ENCODE peak calls at places on chromosomes 6 and 20, in ten cellular contexts. V is IMR-90, L is K562, H is stomach, E is HCT116, T is tibial nerve, K is transverse colon, X is A549, U is thyroid gland, R is upper lobe of left lung. G is an unnamed sample.

GRCh38 chr20:62122659-62123449 is 579 bp downstream of the LSM14B start:
- DNase-seq in E (no peak), U (peak; percentile 71), H (peak; percentile 63), X (no peak), R (peak; percentile 66), T (no peak), V (no peak), L (peak; percentile 44), K (peak; percentile 64), G (no peak)

GRCh38 chr6:154367839-154368695 is 11.5 kb upstream of the IPCEF1 start:
- DNase-seq in L (no peak), E (no peak), H (no peak), U (no peak), T (no peak), X (no peak), K (no peak), R (no peak), V (no peak), G (no peak)

GRCh38 chr6:150624199-150624598 is 24.5 kb downstream of the PLEKHG1 start:
- DNase-seq in H (no peak), R (no peak), E (no peak), X (no peak), L (no peak), U (no peak), T (no peak), K (no peak), V (no peak), G (no peak)

GRCh38 chr6:166307981-166308768 is at the start of gene PRR18:
- DNase-seq in R (no peak), L (no peak), U (peak; percentile 33), X (no peak), E (no peak), T (no peak), K (no peak), V (no peak), H (no peak), G (no peak)

GRCh38 chr6:13689511-13690256 is 22.0 kb downstream of the RANBP9 start:
- DNase-seq in L (no peak), V (no peak), H (no peak), X (no peak), E (no peak), K (no peak), R (no peak), U (no peak), T (no peak), G (no peak)

GRCh38 chr6:15346315-15346714 is 100.4 kb downstream of the JARID2 start:
- DNase-seq in H (no peak), V (no peak), X (no peak), E (no peak), K (no peak), L (no peak), U (no peak), T (no peak), R (no peak), G (no peak)

GRCh38 chr20:20461526-20461925 is 93.6 kb downstream of the INSM1 start:
- DNase-seq in R (no peak), V (no peak), K (no peak), E (no peak), L (no peak), T (no peak), H (no peak), U (no peak), X (no peak), G (no peak)

GRCh38 chr6:142421285-142422202 is 119.7 kb downstream of the ADGRG6 start:
- DNase-seq in L (no peak), X (no peak), R (no peak), K (no peak), E (no peak), H (no peak), U (no peak), T (no peak), V (peak; percentile 47), G (no peak)

GRCh38 chr6:14476793-14477531 is 359.4 kb downstream of the CD83 start:
- DNase-seq in H (peak; percentile 51), K (peak; percentile 74), X (peak; percentile 78), E (no peak), T (peak; percentile 34), V (peak; percentile 100), U (peak; percentile 17), R (no peak), L (peak; percentile 97), G (no peak)

GRCh38 chr6:93801101-93801847 is 381.9 kb upstream of the EPHA7 start:
- DNase-seq in R (no peak), T (no peak), L (no peak), H (no peak), U (no peak), E (no peak), K (no peak), V (no peak), X (no peak), G (no peak)

GRCh38 chr20:6501061-6501460 is 266.4 kb upstream of the BMP2 start:
- DNase-seq in K (no peak), U (no peak), L (no peak), X (no peak), V (peak; percentile 86), R (no peak), H (no peak), E (no peak), T (no peak), G (no peak)

GRCh38 chr20:57258055-57258454 is 8.4 kb downstream of the BMP7 start:
- DNase-seq in R (no peak), T (no peak), X (no peak), U (no peak), L (no peak), V (no peak), E (no peak), K (no peak), H (no peak), G (no peak)

GRCh38 chr6:26204332-26205160 is 117.3 kb downstream of the HFE start:
- DNase-seq in T (peak; percentile 81), H (peak; percentile 91), X (peak; percentile 92), E (peak; percentile 98), L (peak; percentile 99), R (peak; percentile 95), V (peak; percentile 99), K (peak; percentile 95), U (peak; percentile 96), G (peak; percentile 75)

GRCh38 chr20:46767127-46767761 is 57.8 kb downstream of the SLC2A10 start:
- DNase-seq in X (peak; percentile 65), V (peak; percentile 36), R (no peak), E (peak; percentile 46), K (peak; percentile 51), T (no peak), L (peak; percentile 56), U (peak; percentile 29), H (peak; percentile 50), G (no peak)

GRCh38 chr6:142318714-142319113 is 16.9 kb downstream of the ADGRG6 start:
- DNase-seq in K (no peak), R (no peak), U (no peak), T (no peak), X (no peak), H (no peak), E (no peak), V (no peak), L (no peak), G (no peak)

GRCh38 chr6:154179443-154179842 is 140.4 kb downstream of the OPRM1 start:
- DNase-seq in K (no peak), R (no peak), L (no peak), U (no peak), H (no peak), X (no peak), V (no peak), E (no peak), T (no peak), G (no peak)

DNA sequence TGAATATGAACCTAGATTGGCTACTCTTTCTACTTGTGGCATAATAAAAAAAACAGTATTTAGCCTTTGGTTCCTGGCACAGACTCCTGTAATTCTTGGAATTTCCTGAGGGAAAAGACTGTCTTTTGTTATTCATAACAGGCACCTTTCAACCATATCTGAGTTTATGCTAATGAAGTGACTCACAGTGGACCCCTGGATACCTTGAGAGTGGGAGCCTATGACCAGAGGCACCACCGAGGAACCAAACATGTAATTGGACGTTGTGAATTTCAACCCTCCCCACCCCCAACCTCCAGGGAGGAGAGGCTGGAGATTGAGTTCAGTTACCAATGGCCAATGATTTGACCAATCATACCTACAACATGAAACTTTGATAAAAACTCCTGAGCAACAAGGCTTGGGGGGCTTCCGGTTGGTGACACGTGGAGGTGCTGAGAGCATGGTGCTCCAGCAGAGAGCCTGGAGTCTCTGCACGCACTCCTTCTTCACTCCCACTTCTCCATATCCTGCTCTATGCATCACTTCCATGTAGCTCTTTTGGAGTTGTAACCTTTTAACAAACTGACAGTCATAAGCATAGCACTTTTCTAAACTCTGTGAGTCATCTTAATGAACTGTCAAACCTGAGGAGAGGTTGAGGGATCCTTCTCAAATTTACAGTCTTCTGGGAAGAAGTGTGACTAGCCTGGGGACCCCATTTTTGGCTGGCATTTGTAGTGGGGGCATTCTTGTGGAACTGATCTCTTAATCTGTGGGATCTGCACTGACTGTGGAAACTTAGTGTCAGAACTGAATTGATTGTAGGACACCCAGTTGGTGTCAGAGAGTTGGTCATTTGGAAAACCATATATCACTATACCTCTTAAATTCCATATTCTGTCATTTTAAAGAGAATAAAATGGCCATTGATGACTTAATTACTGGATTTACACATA is 48.6 kb downstream of the LAMA4 start:
- DNase-seq in U (no peak), K (no peak), T (no peak), H (no peak), X (no peak), L (no peak), V (peak; percentile 45), E (no peak), R (no peak), G (no peak)
- H3K4me3 ChIP-seq in U (no peak overlapping the region), K (no peak overlapping the region), T (no peak overlapping the region), H (no peak overlapping the region), X (no peak overlapping the region), L (no peak overlapping the region), V (no peak overlapping the region), E (no peak overlapping the region), R (no peak overlapping the region), G (no peak overlapping the region)

GRCh38 chr6:161162722-161163121 is 111.1 kb downstream of the AGPAT4 start:
- DNase-seq in V (no peak), E (no peak), L (no peak), H (no peak), U (peak; percentile 49), T (no peak), X (no peak), K (no peak), R (no peak), G (no peak)
- TF ChIP-seq POLR2A in V (no peak), E (no peak), L (no peak), H (no peak), U (no peak), T (no peak), X (no peak), K (no peak), R (no peak), G (no peak)

DNA sequence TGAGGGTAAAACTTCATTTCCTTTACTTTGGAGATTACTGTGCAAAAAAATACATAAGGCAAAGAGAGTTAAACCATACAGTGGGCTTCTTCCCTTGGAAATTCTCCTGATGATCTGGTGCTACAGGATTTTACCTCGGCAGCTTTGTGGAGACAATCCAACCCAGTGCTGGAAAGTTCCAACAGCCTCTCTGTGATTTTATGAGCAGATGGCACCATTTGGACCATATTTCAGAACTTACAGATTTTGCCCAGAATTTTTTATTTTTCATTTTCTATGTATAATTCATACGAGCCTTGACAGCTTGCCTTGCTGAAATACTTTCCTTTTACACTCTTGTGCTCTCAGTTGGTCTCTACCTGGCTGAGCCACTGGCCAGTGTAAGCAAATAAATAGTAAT is 43.3 kb upstream of the TNFRSF21 start:
- DNase-seq in K (no peak), U (no peak), H (no peak), V (no peak), L (no peak), E (no peak), R (no peak), T (no peak), X (no peak), G (no peak)
- H3K27ac ChIP-seq in K (no peak overlapping the region), U (no peak overlapping the region), H (no peak overlapping the region), V (no peak overlapping the region), L (no peak overlapping the region), E (no peak overlapping the region), R (no peak overlapping the region), T (no peak overlapping the region), X (no peak overlapping the region), G (no peak overlapping the region)

GRCh38 chr6:84498905-84499304 is 265.5 kb downstream of the TBX18 start:
- DNase-seq in U (no peak), X (no peak), H (no peak), V (no peak), T (no peak), K (no peak), E (no peak), L (no peak), R (no peak), G (no peak)
- H3K4me3 ChIP-seq in U (no peak overlapping the region), X (no peak overlapping the region), H (no peak overlapping the region), V (no peak overlapping the region), T (no peak overlapping the region), K (no peak overlapping the region), E (no peak overlapping the region), L (no peak overlapping the region), R (no peak overlapping the region), G (no peak overlapping the region)